ENCODE peak calls at places on chromosome 22, in six cellular contexts. C, B, X, P, N and A are unnamed samples.
A peak's percentile ranks its signal among the peaks of the same experiment; 100 is the strongest.

GRCh38 chr22:49534386-49534785 is 293.3 kb downstream of the BRD1 start:
- DNase-seq in B (no peak), X (no peak), C (peak; percentile 62), P (no peak), N (peak; percentile 32), A (no peak)

GRCh38 chr22:38735465-38736256 is 20.1 kb downstream of the SUN2 start:
- DNase-seq in P (no peak), X (peak; percentile 7), C (no peak), N (no peak), B (no peak), A (no peak)

GRCh38 chr22:25509391-25509791 is 55.1 kb upstream of the GRK3 start:
- DNase-seq in X (no peak), N (no peak), B (peak; percentile 66), C (no peak), P (no peak), A (peak; percentile 22)

GRCh38 chr22:44449061-44449682 is 48.9 kb downstream of the RTL6 start:
- DNase-seq in X (no peak), C (peak; percentile 74), P (peak; percentile 83), B (no peak), N (peak; percentile 32), A (peak; percentile 86)

GRCh38 chr22:31210830-31211503 is 1.1 kb upstream of the LIMK2 start:
- DNase-seq in C (no peak), B (no peak), X (peak; percentile 34), P (no peak), N (no peak), A (no peak)

GRCh38 chr22:43378011-43378704 is 33.7 kb upstream of the MPPED1 start:
- DNase-seq in P (peak; percentile 87), X (no peak), B (peak; percentile 79), C (no peak), N (no peak), A (peak; percentile 24)

GRCh38 chr22:42188808-42189447 is 58.3 kb upstream of the CYP2D6 start:
- DNase-seq in P (peak; percentile 20), C (no peak), X (no peak), N (no peak), B (no peak), A (no peak)

GRCh38 chr22:30562391-30562790 is 12.1 kb downstream of the GAL3ST1 start:
- DNase-seq in N (no peak), B (no peak), P (no peak), C (no peak), X (no peak), A (no peak)

GRCh38 chr22:24327827-24328226 is 57.2 kb downstream of the SPECC1L start:
- DNase-seq in X (no peak), N (no peak), P (no peak), B (no peak), C (no peak), A (no peak)

GRCh38 chr22:23088199-23088604 is 17.9 kb downstream of the GNAZ start:
- DNase-seq in C (no peak), X (no peak), P (no peak), B (no peak), N (no peak), A (no peak)